ENCODE peak calls at places on chromosomes 3 and 15, in eight cellular contexts. One of them, this sample, is unnamed.

GRCh38 chr3:20975221-20975620 is 775.8 kb downstream of the ZNF385D start:
- DNase-seq in GM12878: no peak
- DNase-seq in activated T-cell treated with anti-CD3 and anti-CD28 coated beads for 1 hour: no peak
- DNase-seq in NCI-H2107: no peak
- DNase-seq in left cardiac atrium: no peak
- DNase-seq in M059J: peak
- DNase-seq in kidney: no peak
- DNase-seq in iris pigment epithelial cell: no peak
- DNase-seq in this sample: no peak

GRCh38 chr15:31435891-31436628 is 109.4 kb downstream of the KLF13 start:
- DNase-seq in GM12878: no peak
- DNase-seq in activated T-cell treated with anti-CD3 and anti-CD28 coated beads for 1 hour: no peak
- DNase-seq in NCI-H2107: no peak
- DNase-seq in left cardiac atrium: no peak
- DNase-seq in M059J: no peak
- DNase-seq in kidney: no peak
- DNase-seq in iris pigment epithelial cell: no peak
- DNase-seq in this sample: no peak

GRCh38 chr15:89075846-89076245 is 12.4 kb upstream of the ABHD2 start:
- DNase-seq in GM12878: no peak
- DNase-seq in activated T-cell treated with anti-CD3 and anti-CD28 coated beads for 1 hour: no peak
- DNase-seq in NCI-H2107: no peak
- DNase-seq in left cardiac atrium: no peak
- DNase-seq in M059J: no peak
- DNase-seq in kidney: no peak
- DNase-seq in iris pigment epithelial cell: no peak
- DNase-seq in this sample: no peak

GRCh38 chr3:30511524-30512278 is 94.7 kb upstream of the TGFBR2 start:
- DNase-seq in GM12878: no peak
- DNase-seq in activated T-cell treated with anti-CD3 and anti-CD28 coated beads for 1 hour: no peak
- DNase-seq in NCI-H2107: no peak
- DNase-seq in left cardiac atrium: no peak
- DNase-seq in M059J: peak
- DNase-seq in kidney: peak
- DNase-seq in iris pigment epithelial cell: peak
- DNase-seq in this sample: no peak

GRCh38 chr3:23746473-23746872 is 59.3 kb upstream of the UBE2E1 start:
- DNase-seq in GM12878: no peak
- DNase-seq in activated T-cell treated with anti-CD3 and anti-CD28 coated beads for 1 hour: no peak
- DNase-seq in NCI-H2107: no peak
- DNase-seq in left cardiac atrium: no peak
- DNase-seq in M059J: no peak
- DNase-seq in kidney: no peak
- DNase-seq in iris pigment epithelial cell: no peak
- DNase-seq in this sample: no peak

GRCh38 chr3:140206196-140207040 is 271.4 kb downstream of the CLSTN2 start:
- DNase-seq in GM12878: no peak
- DNase-seq in activated T-cell treated with anti-CD3 and anti-CD28 coated beads for 1 hour: no peak
- DNase-seq in NCI-H2107: peak
- DNase-seq in left cardiac atrium: no peak
- DNase-seq in M059J: peak
- DNase-seq in kidney: no peak
- DNase-seq in iris pigment epithelial cell: peak
- DNase-seq in this sample: peak

GRCh38 chr3:38453914-38454178 is 156 bp downstream of the ACVR2B start:
- DNase-seq in GM12878: no peak
- DNase-seq in activated T-cell treated with anti-CD3 and anti-CD28 coated beads for 1 hour: no peak
- DNase-seq in NCI-H2107: no peak
- DNase-seq in left cardiac atrium: no peak
- DNase-seq in M059J: no peak
- DNase-seq in kidney: no peak
- DNase-seq in iris pigment epithelial cell: no peak
- DNase-seq in this sample: no peak

GRCh38 chr3:177335728-177336127 is 138.4 kb upstream of the TBL1XR1 start:
- DNase-seq in GM12878: no peak
- DNase-seq in activated T-cell treated with anti-CD3 and anti-CD28 coated beads for 1 hour: no peak
- DNase-seq in NCI-H2107: no peak
- DNase-seq in left cardiac atrium: no peak
- DNase-seq in M059J: peak
- DNase-seq in kidney: no peak
- DNase-seq in iris pigment epithelial cell: peak
- DNase-seq in this sample: no peak

GRCh38 chr3:126913524-126913923 is 69.4 kb upstream of the PLXNA1 start:
- DNase-seq in GM12878: no peak
- DNase-seq in activated T-cell treated with anti-CD3 and anti-CD28 coated beads for 1 hour: no peak
- DNase-seq in NCI-H2107: no peak
- DNase-seq in left cardiac atrium: no peak
- DNase-seq in M059J: peak
- DNase-seq in kidney: no peak
- DNase-seq in iris pigment epithelial cell: no peak
- DNase-seq in this sample: no peak

GRCh38 chr3:4805662-4806061 is 173.6 kb upstream of the BHLHE40 start:
- DNase-seq in GM12878: no peak
- DNase-seq in activated T-cell treated with anti-CD3 and anti-CD28 coated beads for 1 hour: no peak
- DNase-seq in NCI-H2107: no peak
- DNase-seq in left cardiac atrium: no peak
- DNase-seq in M059J: no peak
- DNase-seq in kidney: no peak
- DNase-seq in iris pigment epithelial cell: no peak
- DNase-seq in this sample: no peak

GRCh38 chr15:48703544-48703943 is 58.0 kb upstream of the FBN1 start:
- DNase-seq in GM12878: no peak
- DNase-seq in activated T-cell treated with anti-CD3 and anti-CD28 coated beads for 1 hour: no peak
- DNase-seq in NCI-H2107: no peak
- DNase-seq in left cardiac atrium: no peak
- DNase-seq in M059J: peak
- DNase-seq in kidney: no peak
- DNase-seq in iris pigment epithelial cell: peak
- DNase-seq in this sample: no peak

GRCh38 chr15:92832992-92833438 is 67.1 kb upstream of the CHD2 start:
- DNase-seq in GM12878: no peak
- DNase-seq in activated T-cell treated with anti-CD3 and anti-CD28 coated beads for 1 hour: no peak
- DNase-seq in NCI-H2107: no peak
- DNase-seq in left cardiac atrium: no peak
- DNase-seq in M059J: no peak
- DNase-seq in kidney: no peak
- DNase-seq in iris pigment epithelial cell: no peak
- DNase-seq in this sample: no peak

GRCh38 chr15:82900511-82900910 is 52.0 kb downstream of the HOMER2 start:
- DNase-seq in GM12878: no peak
- DNase-seq in activated T-cell treated with anti-CD3 and anti-CD28 coated beads for 1 hour: no peak
- DNase-seq in NCI-H2107: no peak
- DNase-seq in left cardiac atrium: no peak
- DNase-seq in M059J: no peak
- DNase-seq in kidney: no peak
- DNase-seq in iris pigment epithelial cell: no peak
- DNase-seq in this sample: no peak

GRCh38 chr3:52301042-52301441 is 13.4 kb downstream of the GLYCTK start:
- DNase-seq in GM12878: no peak
- DNase-seq in activated T-cell treated with anti-CD3 and anti-CD28 coated beads for 1 hour: no peak
- DNase-seq in NCI-H2107: no peak
- DNase-seq in left cardiac atrium: no peak
- DNase-seq in M059J: no peak
- DNase-seq in kidney: no peak
- DNase-seq in iris pigment epithelial cell: no peak
- DNase-seq in this sample: no peak

GRCh38 chr3:17143893-17144664 is 259.3 kb downstream of the PLCL2 start:
- DNase-seq in GM12878: no peak
- DNase-seq in activated T-cell treated with anti-CD3 and anti-CD28 coated beads for 1 hour: no peak
- DNase-seq in NCI-H2107: no peak
- DNase-seq in left cardiac atrium: no peak
- DNase-seq in M059J: no peak
- DNase-seq in kidney: no peak
- DNase-seq in iris pigment epithelial cell: no peak
- DNase-seq in this sample: no peak

GRCh38 chr15:93151488-93151887 is 62.5 kb upstream of the RGMA start:
- DNase-seq in GM12878: no peak
- DNase-seq in activated T-cell treated with anti-CD3 and anti-CD28 coated beads for 1 hour: no peak
- DNase-seq in NCI-H2107: no peak
- DNase-seq in left cardiac atrium: no peak
- DNase-seq in M059J: peak
- DNase-seq in kidney: no peak
- DNase-seq in iris pigment epithelial cell: no peak
- DNase-seq in this sample: no peak

GRCh38 chr3:127488141-127488672 is 102.3 kb downstream of the TPRA1 start:
- DNase-seq in GM12878: no peak
- DNase-seq in activated T-cell treated with anti-CD3 and anti-CD28 coated beads for 1 hour: no peak
- DNase-seq in NCI-H2107: no peak
- DNase-seq in left cardiac atrium: no peak
- DNase-seq in M059J: no peak
- DNase-seq in kidney: no peak
- DNase-seq in iris pigment epithelial cell: no peak
- DNase-seq in this sample: no peak

GRCh38 chr3:37700849-37701248 is 160.8 kb upstream of the CTDSPL start:
- DNase-seq in GM12878: no peak
- DNase-seq in activated T-cell treated with anti-CD3 and anti-CD28 coated beads for 1 hour: no peak
- DNase-seq in NCI-H2107: no peak
- DNase-seq in left cardiac atrium: no peak
- DNase-seq in M059J: no peak
- DNase-seq in kidney: no peak
- DNase-seq in iris pigment epithelial cell: no peak
- DNase-seq in this sample: no peak

GRCh38 chr3:14117468-14118399 is 6.9 kb downstream of the CHCHD4 start:
- DNase-seq in GM12878: no peak
- DNase-seq in activated T-cell treated with anti-CD3 and anti-CD28 coated beads for 1 hour: no peak
- DNase-seq in NCI-H2107: no peak
- DNase-seq in left cardiac atrium: no peak
- DNase-seq in M059J: no peak
- DNase-seq in kidney: no peak
- DNase-seq in iris pigment epithelial cell: no peak
- DNase-seq in this sample: peak

GRCh38 chr15:89356634-89357298 is 22.1 kb upstream of the POLG start:
- DNase-seq in GM12878: no peak
- DNase-seq in activated T-cell treated with anti-CD3 and anti-CD28 coated beads for 1 hour: no peak
- DNase-seq in NCI-H2107: peak
- DNase-seq in left cardiac atrium: no peak
- DNase-seq in M059J: peak
- DNase-seq in kidney: peak
- DNase-seq in iris pigment epithelial cell: no peak
- DNase-seq in this sample: no peak

GRCh38 chr15:70375006-70375409 is 277.3 kb upstream of the TLE3 start:
- DNase-seq in GM12878: no peak
- DNase-seq in activated T-cell treated with anti-CD3 and anti-CD28 coated beads for 1 hour: no peak
- DNase-seq in NCI-H2107: no peak
- DNase-seq in left cardiac atrium: peak
- DNase-seq in M059J: peak
- DNase-seq in kidney: no peak
- DNase-seq in iris pigment epithelial cell: peak
- DNase-seq in this sample: no peak

GRCh38 chr15:70539912-70540520 is 223.3 kb downstream of the UACA start:
- DNase-seq in GM12878: no peak
- DNase-seq in activated T-cell treated with anti-CD3 and anti-CD28 coated beads for 1 hour: no peak
- DNase-seq in NCI-H2107: no peak
- DNase-seq in left cardiac atrium: no peak
- DNase-seq in M059J: no peak
- DNase-seq in kidney: no peak
- DNase-seq in iris pigment epithelial cell: no peak
- DNase-seq in this sample: no peak

GRCh38 chr15:90465930-90466567 is 63.7 kb upstream of the CRTC3 start:
- DNase-seq in GM12878: no peak
- DNase-seq in activated T-cell treated with anti-CD3 and anti-CD28 coated beads for 1 hour: no peak
- DNase-seq in NCI-H2107: no peak
- DNase-seq in left cardiac atrium: no peak
- DNase-seq in M059J: peak
- DNase-seq in kidney: no peak
- DNase-seq in iris pigment epithelial cell: peak
- DNase-seq in this sample: no peak

This sample was measured in testis.